ENCODE peak calls at places on chromosomes 12 and 14, in nine cellular contexts. One of them, this sample, is unnamed.

GRCh38 chr12:84874125-84874824 is 38.3 kb downstream of the SLC6A15 start:
- DNase-seq in adipocyte: peak; percentile 89
- DNase-seq in NB4: peak; percentile 65
- DNase-seq in hypothalamus: no peak
- DNase-seq in Calu3: no peak
- DNase-seq in amniotic stem cell: peak; percentile 55
- DNase-seq in HuH-7.5: peak; percentile 6
- DNase-seq in activated T-cell treated with anti-CD3 and anti-CD28 coated beads for 1 hour: no peak
- DNase-seq in activated CD4-positive, alpha-beta T cell treated with anti-CD3 and anti-CD28 coated beads, Interleukin-2, amount 10 ng/mL, durations not matched to agents 7 days and 5 days: no peak
- DNase-seq in this sample: peak; percentile 5

GRCh38 chr12:26268841-26269553 is 73.6 kb downstream of the SSPN start:
- DNase-seq in adipocyte: no peak
- DNase-seq in NB4: no peak
- DNase-seq in hypothalamus: no peak
- DNase-seq in Calu3: peak; percentile 66
- DNase-seq in amniotic stem cell: no peak
- DNase-seq in HuH-7.5: no peak
- DNase-seq in activated T-cell treated with anti-CD3 and anti-CD28 coated beads for 1 hour: no peak
- DNase-seq in activated CD4-positive, alpha-beta T cell treated with anti-CD3 and anti-CD28 coated beads, Interleukin-2, amount 10 ng/mL, durations not matched to agents 7 days and 5 days: no peak
- DNase-seq in this sample: no peak

GRCh38 chr12:62123721-62124203 is 136.4 kb upstream of the USP15 start:
- DNase-seq in adipocyte: peak; percentile 74
- DNase-seq in NB4: peak; percentile 60
- DNase-seq in hypothalamus: no peak
- DNase-seq in Calu3: peak; percentile 68
- DNase-seq in amniotic stem cell: peak; percentile 3
- DNase-seq in HuH-7.5: peak; percentile 8
- DNase-seq in activated T-cell treated with anti-CD3 and anti-CD28 coated beads for 1 hour: peak; percentile 11
- DNase-seq in activated CD4-positive, alpha-beta T cell treated with anti-CD3 and anti-CD28 coated beads, Interleukin-2, amount 10 ng/mL, durations not matched to agents 7 days and 5 days: peak; percentile 47
- DNase-seq in this sample: no peak

GRCh38 chr12:62117041-62117440 is 143.2 kb upstream of the USP15 start:
- DNase-seq in adipocyte: no peak
- DNase-seq in NB4: no peak
- DNase-seq in hypothalamus: no peak
- DNase-seq in Calu3: no peak
- DNase-seq in amniotic stem cell: no peak
- DNase-seq in HuH-7.5: no peak
- DNase-seq in activated T-cell treated with anti-CD3 and anti-CD28 coated beads for 1 hour: no peak
- DNase-seq in activated CD4-positive, alpha-beta T cell treated with anti-CD3 and anti-CD28 coated beads, Interleukin-2, amount 10 ng/mL, durations not matched to agents 7 days and 5 days: no peak
- DNase-seq in this sample: no peak

GRCh38 chr12:52741378-52742195 is 35.6 kb downstream of the KRT76 start:
- DNase-seq in adipocyte: peak; percentile 60
- DNase-seq in NB4: peak; percentile 69
- DNase-seq in hypothalamus: no peak
- DNase-seq in Calu3: peak; percentile 67
- DNase-seq in amniotic stem cell: no peak
- DNase-seq in HuH-7.5: peak; percentile 69
- DNase-seq in activated T-cell treated with anti-CD3 and anti-CD28 coated beads for 1 hour: peak; percentile 62
- DNase-seq in activated CD4-positive, alpha-beta T cell treated with anti-CD3 and anti-CD28 coated beads, Interleukin-2, amount 10 ng/mL, durations not matched to agents 7 days and 5 days: peak; percentile 80
- DNase-seq in this sample: peak; percentile 2

GRCh38 chr12:78863482-78864427 is 819 bp upstream of the SYT1 start:
- DNase-seq in adipocyte: peak; percentile 72
- DNase-seq in NB4: no peak
- DNase-seq in hypothalamus: peak; percentile 41
- DNase-seq in Calu3: peak; percentile 72
- DNase-seq in amniotic stem cell: peak; percentile 23
- DNase-seq in HuH-7.5: peak; percentile 71
- DNase-seq in activated T-cell treated with anti-CD3 and anti-CD28 coated beads for 1 hour: no peak
- DNase-seq in activated CD4-positive, alpha-beta T cell treated with anti-CD3 and anti-CD28 coated beads, Interleukin-2, amount 10 ng/mL, durations not matched to agents 7 days and 5 days: no peak
- DNase-seq in this sample: peak; percentile 37

GRCh38 chr12:121610239-121611149 is 15.8 kb upstream of the ORAI1 start:
- DNase-seq in adipocyte: peak; percentile 50
- DNase-seq in NB4: no peak
- DNase-seq in hypothalamus: no peak
- DNase-seq in Calu3: no peak
- DNase-seq in amniotic stem cell: no peak
- DNase-seq in HuH-7.5: no peak
- DNase-seq in activated T-cell treated with anti-CD3 and anti-CD28 coated beads for 1 hour: no peak
- DNase-seq in activated CD4-positive, alpha-beta T cell treated with anti-CD3 and anti-CD28 coated beads, Interleukin-2, amount 10 ng/mL, durations not matched to agents 7 days and 5 days: no peak
- DNase-seq in this sample: no peak

GRCh38 chr12:46874642-46875041 is 48.8 kb upstream of the SLC38A4 start:
- DNase-seq in adipocyte: no peak
- DNase-seq in NB4: no peak
- DNase-seq in hypothalamus: no peak
- DNase-seq in Calu3: no peak
- DNase-seq in amniotic stem cell: no peak
- DNase-seq in HuH-7.5: no peak
- DNase-seq in activated T-cell treated with anti-CD3 and anti-CD28 coated beads for 1 hour: no peak
- DNase-seq in activated CD4-positive, alpha-beta T cell treated with anti-CD3 and anti-CD28 coated beads, Interleukin-2, amount 10 ng/mL, durations not matched to agents 7 days and 5 days: no peak
- DNase-seq in this sample: no peak

GRCh38 chr14:69807192-69807591 is 10.2 kb upstream of the SLC10A1 start:
- DNase-seq in adipocyte: no peak
- DNase-seq in NB4: no peak
- DNase-seq in hypothalamus: no peak
- DNase-seq in Calu3: no peak
- DNase-seq in amniotic stem cell: no peak
- DNase-seq in HuH-7.5: no peak
- DNase-seq in activated T-cell treated with anti-CD3 and anti-CD28 coated beads for 1 hour: no peak
- DNase-seq in activated CD4-positive, alpha-beta T cell treated with anti-CD3 and anti-CD28 coated beads, Interleukin-2, amount 10 ng/mL, durations not matched to agents 7 days and 5 days: no peak
- DNase-seq in this sample: no peak

This sample was measured in anterior cingulate cortex.